ENCODE peak calls at places on chromosome 17, in seven cellular contexts. One of them, this sample, is unnamed.

GRCh38 chr17:19677736-19678379 is 29.3 kb downstream of the ALDH3A2 start:
- DNase-seq in H9: peak; percentile 50
- DNase-seq in neural progenitor cell: no peak
- DNase-seq in heart right ventricle: no peak
- DNase-seq in cardiac muscle cell: no peak
- DNase-seq in stomach: no peak
- DNase-seq in ascending aorta: no peak
- DNase-seq in this sample: no peak

GRCh38 chr17:78258323-78259229 is 27.1 kb downstream of the TMEM235 start:
- DNase-seq in H9: peak; percentile 65
- DNase-seq in neural progenitor cell: peak; percentile 8
- DNase-seq in heart right ventricle: peak; percentile 75
- DNase-seq in cardiac muscle cell: peak; percentile 77
- DNase-seq in stomach: peak; percentile 63
- DNase-seq in ascending aorta: no peak
- DNase-seq in this sample: peak; percentile 70

GRCh38 chr17:35540589-35541404 is 3.3 kb upstream of the SLFN12L start:
- DNase-seq in H9: no peak
- DNase-seq in neural progenitor cell: no peak
- DNase-seq in heart right ventricle: no peak
- DNase-seq in cardiac muscle cell: peak; percentile 52
- DNase-seq in stomach: peak; percentile 41
- DNase-seq in ascending aorta: no peak
- DNase-seq in this sample: peak; percentile 31

GRCh38 chr17:81731271-81731670 is 19.2 kb downstream of the SLC25A10 start:
- DNase-seq in H9: no peak
- DNase-seq in neural progenitor cell: no peak
- DNase-seq in heart right ventricle: no peak
- DNase-seq in cardiac muscle cell: peak; percentile 10
- DNase-seq in stomach: no peak
- DNase-seq in ascending aorta: no peak
- DNase-seq in this sample: no peak

GRCh38 chr17:20281860-20282259 is 185.5 kb downstream of the LGALS9B start:
- DNase-seq in H9: no peak
- DNase-seq in neural progenitor cell: no peak
- DNase-seq in heart right ventricle: peak; percentile 36
- DNase-seq in cardiac muscle cell: no peak
- DNase-seq in stomach: no peak
- DNase-seq in ascending aorta: peak; percentile 16
- DNase-seq in this sample: peak; percentile 23

GRCh38 chr17:28381141-28381825 is 9.8 kb downstream of the SARM1 start:
- DNase-seq in H9: peak; percentile 92
- DNase-seq in neural progenitor cell: peak; percentile 89
- DNase-seq in heart right ventricle: no peak
- DNase-seq in cardiac muscle cell: peak; percentile 34
- DNase-seq in stomach: peak; percentile 44
- DNase-seq in ascending aorta: no peak
- DNase-seq in this sample: no peak

GRCh38 chr17:83145831-83146230 is 66.4 kb downstream of the METRNL start:
- DNase-seq in H9: no peak
- DNase-seq in neural progenitor cell: no peak
- DNase-seq in heart right ventricle: no peak
- DNase-seq in cardiac muscle cell: no peak
- DNase-seq in stomach: no peak
- DNase-seq in ascending aorta: no peak
- DNase-seq in this sample: no peak

GRCh38 chr17:82980632-82981031 is 98.8 kb upstream of the METRNL start:
- DNase-seq in H9: no peak
- DNase-seq in neural progenitor cell: no peak
- DNase-seq in heart right ventricle: no peak
- DNase-seq in cardiac muscle cell: no peak
- DNase-seq in stomach: no peak
- DNase-seq in ascending aorta: no peak
- DNase-seq in this sample: no peak

GRCh38 chr17:8189041-8189710 is 804 bp downstream of the BORCS6 start:
- DNase-seq in H9: no peak
- DNase-seq in neural progenitor cell: peak; percentile 31
- DNase-seq in heart right ventricle: peak; percentile 41
- DNase-seq in cardiac muscle cell: no peak
- DNase-seq in stomach: peak; percentile 43
- DNase-seq in ascending aorta: no peak
- DNase-seq in this sample: peak; percentile 34

GRCh38 chr17:33647976-33648375 is 354.9 kb upstream of the ASIC2 start:
- DNase-seq in H9: peak; percentile 51
- DNase-seq in neural progenitor cell: peak; percentile 63
- DNase-seq in heart right ventricle: no peak
- DNase-seq in cardiac muscle cell: peak; percentile 7
- DNase-seq in stomach: no peak
- DNase-seq in ascending aorta: no peak
- DNase-seq in this sample: no peak

GRCh38 chr17:79939755-79940154 is 95.9 kb downstream of the TBC1D16 start:
- DNase-seq in H9: no peak
- DNase-seq in neural progenitor cell: no peak
- DNase-seq in heart right ventricle: no peak
- DNase-seq in cardiac muscle cell: no peak
- DNase-seq in stomach: no peak
- DNase-seq in ascending aorta: no peak
- DNase-seq in this sample: no peak

GRCh38 chr17:29613371-29613837 is 9.3 kb downstream of the CORO6 start:
- DNase-seq in H9: peak; percentile 98
- DNase-seq in neural progenitor cell: peak; percentile 96
- DNase-seq in heart right ventricle: peak; percentile 98
- DNase-seq in cardiac muscle cell: peak; percentile 96
- DNase-seq in stomach: peak; percentile 93
- DNase-seq in ascending aorta: peak; percentile 66
- DNase-seq in this sample: peak; percentile 97

DNA sequence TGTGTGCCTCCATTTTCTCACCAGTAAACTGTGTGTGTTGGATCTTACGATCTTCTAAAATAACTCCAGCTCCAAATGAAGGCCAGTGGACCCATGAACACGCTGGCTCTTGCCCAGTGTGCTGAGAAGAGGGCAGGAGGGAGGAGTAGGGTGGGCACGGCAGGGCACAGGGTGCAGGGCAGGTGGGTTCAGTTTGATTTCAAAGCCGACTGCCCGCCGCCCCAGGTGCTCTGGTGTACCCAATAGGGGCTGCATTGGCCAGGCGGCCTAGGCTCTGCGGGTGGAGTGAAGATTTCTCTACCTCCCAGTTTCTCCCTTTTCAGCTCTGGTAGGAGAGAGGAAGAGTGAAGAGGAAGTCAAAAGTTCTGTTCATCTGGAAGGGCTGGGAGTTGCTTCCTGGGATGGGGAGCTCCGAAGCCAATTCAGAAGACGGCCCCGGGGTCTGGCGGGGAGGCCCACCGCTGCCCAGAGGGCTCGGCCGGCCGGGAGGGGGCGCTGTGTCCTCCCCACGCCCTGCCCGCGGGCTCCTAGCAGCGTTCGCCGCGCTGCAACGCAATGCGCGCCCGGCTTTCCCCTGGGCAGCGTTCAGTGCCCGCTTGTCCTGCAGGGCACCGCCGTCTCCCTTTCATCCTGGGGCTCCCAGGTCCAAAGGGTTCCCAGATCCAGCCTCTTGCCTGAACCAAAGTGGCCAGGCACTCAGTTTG is 1.1 kb upstream of the CRHR1 start:
- DNase-seq in H9: peak; percentile 83
- DNase-seq in neural progenitor cell: peak; percentile 90
- DNase-seq in heart right ventricle: no peak
- DNase-seq in cardiac muscle cell: peak; percentile 25
- DNase-seq in stomach: no peak
- DNase-seq in ascending aorta: no peak
- DNase-seq in this sample: no peak
- TF ChIP-seq CTCF in H9: peak; percentile 97
- TF ChIP-seq CTCF in neural progenitor cell: peak; percentile 81
- TF ChIP-seq CTCF in heart right ventricle: peak; percentile 59
- TF ChIP-seq CTCF in cardiac muscle cell: peak; percentile 40
- TF ChIP-seq CTCF in stomach: peak; percentile 24
- TF ChIP-seq CTCF in ascending aorta: peak; percentile 26
- TF ChIP-seq CTCF in this sample: peak; percentile 53

DNA sequence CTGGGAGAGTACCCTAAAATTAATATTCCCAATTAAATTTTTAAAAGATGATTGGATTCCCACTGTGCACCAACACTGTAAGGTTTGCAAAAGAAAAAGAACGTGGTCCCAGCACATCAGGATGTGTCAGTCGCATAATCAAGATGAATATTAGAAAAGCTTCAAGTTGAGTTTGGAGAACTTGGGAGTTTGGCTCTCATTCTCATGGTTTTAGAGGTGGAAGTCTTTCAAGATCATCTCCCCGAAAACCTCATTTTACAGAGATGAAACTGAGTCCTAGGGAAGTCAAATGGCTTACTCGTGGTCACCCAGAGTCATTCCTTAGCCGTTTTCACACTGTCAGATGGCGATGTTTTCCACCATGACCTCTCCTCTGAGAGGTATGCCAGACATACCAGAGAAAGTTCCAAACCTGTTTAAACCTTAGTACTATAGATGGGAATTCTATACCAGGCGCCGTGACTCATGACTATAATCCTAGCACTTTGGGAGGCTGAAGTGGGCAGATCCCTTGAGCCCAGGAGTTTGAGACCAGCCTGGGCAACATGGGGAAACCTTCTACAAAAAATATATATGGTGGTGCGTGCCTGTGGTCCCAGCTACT is 1.2 kb downstream of the SEC14L1 start:
- DNase-seq in H9: no peak
- DNase-seq in neural progenitor cell: no peak
- DNase-seq in heart right ventricle: no peak
- DNase-seq in cardiac muscle cell: no peak
- DNase-seq in stomach: no peak
- DNase-seq in ascending aorta: no peak
- DNase-seq in this sample: no peak
- H3K27ac ChIP-seq in H9: no peak overlapping the region
- H3K27ac ChIP-seq in neural progenitor cell: no peak overlapping the region
- H3K27ac ChIP-seq in heart right ventricle: peak overlapping the region; percentile 94
- H3K27ac ChIP-seq in cardiac muscle cell: peak overlapping the region; percentile 80
- H3K27ac ChIP-seq in stomach: peak overlapping the region; percentile 96
- H3K27ac ChIP-seq in ascending aorta: peak overlapping the region; percentile 86
- H3K27ac ChIP-seq in this sample: peak overlapping the region; percentile 92

GRCh38 chr17:43427362-43428043 is 28.7 kb downstream of the ARL4D start:
- DNase-seq in H9: no peak
- DNase-seq in neural progenitor cell: no peak
- DNase-seq in heart right ventricle: no peak
- DNase-seq in cardiac muscle cell: no peak
- DNase-seq in stomach: peak; percentile 57
- DNase-seq in ascending aorta: no peak
- DNase-seq in this sample: no peak

GRCh38 chr17:43430936-43431649 is 32.3 kb downstream of the ARL4D start:
- DNase-seq in H9: no peak
- DNase-seq in neural progenitor cell: peak; percentile 8
- DNase-seq in heart right ventricle: no peak
- DNase-seq in cardiac muscle cell: no peak
- DNase-seq in stomach: no peak
- DNase-seq in ascending aorta: no peak
- DNase-seq in this sample: no peak

GRCh38 chr17:43431741-43432523 is 33.1 kb downstream of the ARL4D start:
- DNase-seq in H9: no peak
- DNase-seq in neural progenitor cell: peak; percentile 11
- DNase-seq in heart right ventricle: no peak
- DNase-seq in cardiac muscle cell: peak; percentile 90
- DNase-seq in stomach: no peak
- DNase-seq in ascending aorta: no peak
- DNase-seq in this sample: no peak

GRCh38 chr17:43423777-43424455 is 25.1 kb downstream of the ARL4D start:
- DNase-seq in H9: no peak
- DNase-seq in neural progenitor cell: no peak
- DNase-seq in heart right ventricle: no peak
- DNase-seq in cardiac muscle cell: no peak
- DNase-seq in stomach: no peak
- DNase-seq in ascending aorta: no peak
- DNase-seq in this sample: no peak

DNA sequence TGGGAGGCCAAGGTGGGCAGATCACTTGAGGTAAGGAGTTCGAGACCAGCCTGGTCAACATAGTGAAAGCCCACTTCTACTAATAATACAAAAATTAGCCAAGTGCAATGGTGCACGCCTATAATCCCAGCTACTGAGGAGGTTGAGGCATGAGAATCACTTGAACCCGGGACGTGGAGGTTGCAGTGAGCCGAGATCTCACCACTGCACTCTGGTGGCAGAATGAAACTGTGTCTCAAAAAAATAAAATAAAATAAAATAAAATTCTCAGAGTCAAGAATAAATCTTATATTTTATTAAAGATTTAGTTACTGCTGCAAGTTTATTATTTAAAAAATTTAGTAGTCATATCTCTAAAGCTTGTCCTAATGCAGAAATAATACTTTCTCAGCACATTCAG is 29.7 kb downstream of the ARL4D start:
- DNase-seq in H9: no peak
- DNase-seq in neural progenitor cell: no peak
- DNase-seq in heart right ventricle: no peak
- DNase-seq in cardiac muscle cell: no peak
- DNase-seq in stomach: no peak
- DNase-seq in ascending aorta: no peak
- DNase-seq in this sample: no peak
- TF ChIP-seq CTCF in H9: peak; percentile 56
- TF ChIP-seq CTCF in neural progenitor cell: peak; percentile 13
- TF ChIP-seq CTCF in heart right ventricle: no peak
- TF ChIP-seq CTCF in cardiac muscle cell: peak; percentile 26
- TF ChIP-seq CTCF in stomach: no peak
- TF ChIP-seq CTCF in ascending aorta: peak; percentile 20
- TF ChIP-seq CTCF in this sample: no peak

GRCh38 chr17:16286009-16286946 is 67.0 kb downstream of the CENPV start:
- DNase-seq in H9: peak; percentile 94
- DNase-seq in neural progenitor cell: peak; percentile 68
- DNase-seq in heart right ventricle: peak; percentile 69
- DNase-seq in cardiac muscle cell: peak; percentile 99
- DNase-seq in stomach: peak; percentile 86
- DNase-seq in ascending aorta: peak; percentile 73
- DNase-seq in this sample: peak; percentile 72

GRCh38 chr17:16286947-16287562 is 66.2 kb downstream of the CENPV start:
- DNase-seq in H9: peak; percentile 37
- DNase-seq in neural progenitor cell: no peak
- DNase-seq in heart right ventricle: peak; percentile 30
- DNase-seq in cardiac muscle cell: peak; percentile 73
- DNase-seq in stomach: no peak
- DNase-seq in ascending aorta: no peak
- DNase-seq in this sample: no peak

GRCh38 chr17:16283705-16284104 is 66.7 kb downstream of the PIGL start:
- DNase-seq in H9: no peak
- DNase-seq in neural progenitor cell: no peak
- DNase-seq in heart right ventricle: no peak
- DNase-seq in cardiac muscle cell: peak; percentile 79
- DNase-seq in stomach: no peak
- DNase-seq in ascending aorta: no peak
- DNase-seq in this sample: no peak

GRCh38 chr17:16287563-16288027 is 65.7 kb downstream of the CENPV start:
- DNase-seq in H9: no peak
- DNase-seq in neural progenitor cell: no peak
- DNase-seq in heart right ventricle: no peak
- DNase-seq in cardiac muscle cell: peak; percentile 91
- DNase-seq in stomach: peak; percentile 37
- DNase-seq in ascending aorta: no peak
- DNase-seq in this sample: no peak

DNA sequence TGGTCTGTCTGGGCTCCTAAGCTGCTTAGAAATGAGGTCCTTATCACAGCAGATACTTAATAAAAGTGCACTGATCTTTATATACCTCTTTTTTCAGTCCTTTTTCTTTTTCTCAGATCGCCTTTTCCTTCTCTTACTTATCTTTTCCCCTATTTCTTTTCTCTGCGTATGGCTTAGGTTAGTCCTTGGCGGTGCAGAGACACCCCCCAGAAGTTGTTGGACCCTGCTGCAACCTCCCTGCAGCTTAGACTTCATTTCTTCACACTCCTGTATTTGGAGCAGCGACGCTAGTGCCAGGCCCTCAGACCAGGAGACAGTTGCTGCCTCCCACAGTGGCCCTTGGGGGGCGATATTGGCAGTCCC is 67.6 kb downstream of the CENPV start:
- DNase-seq in H9: no peak
- DNase-seq in neural progenitor cell: no peak
- DNase-seq in heart right ventricle: no peak
- DNase-seq in cardiac muscle cell: no peak
- DNase-seq in stomach: no peak
- DNase-seq in ascending aorta: no peak
- DNase-seq in this sample: no peak
- H3K27ac ChIP-seq in H9: no peak overlapping the region
- H3K27ac ChIP-seq in neural progenitor cell: no peak overlapping the region
- H3K27ac ChIP-seq in heart right ventricle: peak overlapping the region; percentile 90
- H3K27ac ChIP-seq in cardiac muscle cell: peak overlapping the region; percentile 96
- H3K27ac ChIP-seq in stomach: peak overlapping the region; percentile 93
- H3K27ac ChIP-seq in ascending aorta: peak overlapping the region; percentile 100
- H3K27ac ChIP-seq in this sample: peak overlapping the region; percentile 91

This sample was measured in left ventricle myocardium inferior.